ENCODE peak calls at places on chromosomes 16 and 17, in four cellular contexts. One of them, this sample, is unnamed.

GRCh38 chr16:30527635-30528178 is 1.3 kb upstream of the ZNF768 start:
- DNase-seq in esophagus muscularis mucosa: no peak
- DNase-seq in Panc1: no peak
- DNase-seq in sigmoid colon: no peak
- DNase-seq in this sample: no peak

GRCh38 chr17:40646791-40647548 is 648 bp downstream of the SMARCE1 start:
- DNase-seq in Panc1: no peak
- DNase-seq in sigmoid colon: no peak
- DNase-seq in esophagus muscularis mucosa: no peak
- DNase-seq in this sample: no peak

GRCh38 chr16:48997946-48998345 is 283.7 kb downstream of the CBLN1 start:
- DNase-seq in Panc1: no peak
- DNase-seq in sigmoid colon: no peak
- DNase-seq in esophagus muscularis mucosa: no peak
- DNase-seq in this sample: no peak

GRCh38 chr17:21167303-21167702 is 40.5 kb downstream of the DHRS7B start:
- DNase-seq in esophagus muscularis mucosa: no peak
- DNase-seq in sigmoid colon: no peak
- DNase-seq in Panc1: no peak
- DNase-seq in this sample: no peak

GRCh38 chr16:3807425-3808123 is 72.9 kb downstream of the CREBBP start:
- DNase-seq in Panc1: no peak
- DNase-seq in sigmoid colon: no peak
- DNase-seq in esophagus muscularis mucosa: no peak
- DNase-seq in this sample: no peak

GRCh38 chr17:50828508-50829170 is 6.7 kb upstream of the WFIKKN2 start:
- DNase-seq in Panc1: no peak
- DNase-seq in esophagus muscularis mucosa: no peak
- DNase-seq in sigmoid colon: no peak
- DNase-seq in this sample: no peak

GRCh38 chr16:49470550-49470949 is 96.9 kb downstream of the C16orf78 start:
- DNase-seq in esophagus muscularis mucosa: peak; percentile 81
- DNase-seq in Panc1: no peak
- DNase-seq in sigmoid colon: peak; percentile 25
- DNase-seq in this sample: peak; percentile 60

GRCh38 chr16:56424404-56424765 is 960 bp downstream of the AMFR start:
- DNase-seq in esophagus muscularis mucosa: no peak
- DNase-seq in sigmoid colon: no peak
- DNase-seq in Panc1: no peak
- DNase-seq in this sample: no peak

GRCh38 chr16:58280846-58281301 is 14.0 kb downstream of the PRSS54 start:
- DNase-seq in esophagus muscularis mucosa: no peak
- DNase-seq in Panc1: no peak
- DNase-seq in sigmoid colon: no peak
- DNase-seq in this sample: no peak

GRCh38 chr17:40322417-40323315 is 13.7 kb downstream of the RARA start:
- DNase-seq in sigmoid colon: peak; percentile 87
- DNase-seq in Panc1: no peak
- DNase-seq in esophagus muscularis mucosa: no peak
- DNase-seq in this sample: no peak

GRCh38 chr17:15502315-15503112 is 35.1 kb upstream of the CDRT4 start:
- DNase-seq in esophagus muscularis mucosa: peak; percentile 97
- DNase-seq in Panc1: no peak
- DNase-seq in sigmoid colon: peak; percentile 97
- DNase-seq in this sample: no peak

GRCh38 chr17:76732734-76733617 is 4.2 kb downstream of the SRSF2 start:
- DNase-seq in esophagus muscularis mucosa: no peak
- DNase-seq in Panc1: no peak
- DNase-seq in sigmoid colon: no peak
- DNase-seq in this sample: no peak
- TF ChIP-seq POLR2AphosphoS5 in esophagus muscularis mucosa: peak; percentile 12
- TF ChIP-seq POLR2AphosphoS5 in Panc1: peak; percentile 94
- TF ChIP-seq POLR2AphosphoS5 in sigmoid colon: no peak
- TF ChIP-seq POLR2AphosphoS5 in this sample: no peak

GRCh38 chr16:15777533-15778203 is 79.2 kb downstream of the MYH11 start:
- DNase-seq in esophagus muscularis mucosa: no peak
- DNase-seq in sigmoid colon: peak; percentile 64
- DNase-seq in Panc1: peak; percentile 51
- DNase-seq in this sample: no peak
- TF ChIP-seq CTCF in esophagus muscularis mucosa: no peak
- TF ChIP-seq CTCF in sigmoid colon: no peak
- TF ChIP-seq CTCF in Panc1: peak; percentile 97
- TF ChIP-seq CTCF in this sample: no peak

GRCh38 chr17:81396722-81397313 is 1.6 kb downstream of the BAHCC1 start:
- DNase-seq in sigmoid colon: no peak
- DNase-seq in Panc1: no peak
- DNase-seq in esophagus muscularis mucosa: no peak
- DNase-seq in this sample: no peak
- TF ChIP-seq POLR2AphosphoS5 in sigmoid colon: no peak
- TF ChIP-seq POLR2AphosphoS5 in Panc1: no peak
- TF ChIP-seq POLR2AphosphoS5 in esophagus muscularis mucosa: peak; percentile 8
- TF ChIP-seq POLR2AphosphoS5 in this sample: no peak

GRCh38 chr16:67531247-67531646 is 2.6 kb downstream of the RIPOR1 start:
- DNase-seq in Panc1: no peak
- DNase-seq in sigmoid colon: no peak
- DNase-seq in esophagus muscularis mucosa: no peak
- DNase-seq in this sample: peak; percentile 91

GRCh38 chr16:67529639-67530012 is 997 bp downstream of the RIPOR1 start:
- DNase-seq in Panc1: no peak
- DNase-seq in sigmoid colon: no peak
- DNase-seq in esophagus muscularis mucosa: no peak
- DNase-seq in this sample: peak; percentile 87

GRCh38 chr16:67530013-67530939 is 1.6 kb downstream of the RIPOR1 start:
- DNase-seq in Panc1: no peak
- DNase-seq in esophagus muscularis mucosa: no peak
- DNase-seq in sigmoid colon: peak; percentile 92
- DNase-seq in this sample: no peak

GRCh38 chr16:67528222-67528869 is at the start of gene RIPOR1:
- DNase-seq in Panc1: no peak
- DNase-seq in esophagus muscularis mucosa: no peak
- DNase-seq in sigmoid colon: peak; percentile 83
- DNase-seq in this sample: no peak

GRCh38 chr16:67528870-67529638 is 425 bp downstream of the RIPOR1 start:
- DNase-seq in esophagus muscularis mucosa: no peak
- DNase-seq in Panc1: no peak
- DNase-seq in sigmoid colon: no peak
- DNase-seq in this sample: no peak
- TF ChIP-seq CTCF in esophagus muscularis mucosa: no peak
- TF ChIP-seq CTCF in Panc1: no peak
- TF ChIP-seq CTCF in sigmoid colon: no peak
- TF ChIP-seq CTCF in this sample: no peak

GRCh38 chr17:6463616-6464445 is 19.6 kb downstream of the PIMREG start:
- DNase-seq in esophagus muscularis mucosa: no peak
- DNase-seq in Panc1: no peak
- DNase-seq in sigmoid colon: no peak
- DNase-seq in this sample: no peak
- TF ChIP-seq POLR2AphosphoS5 in esophagus muscularis mucosa: no peak
- TF ChIP-seq POLR2AphosphoS5 in Panc1: no peak
- TF ChIP-seq POLR2AphosphoS5 in sigmoid colon: no peak
- TF ChIP-seq POLR2AphosphoS5 in this sample: no peak

GRCh38 chr16:81151648-81152047 is 55.5 kb upstream of the GCSH start:
- DNase-seq in Panc1: no peak
- DNase-seq in sigmoid colon: no peak
- DNase-seq in esophagus muscularis mucosa: no peak
- DNase-seq in this sample: no peak

GRCh38 chr16:81158964-81159363 is 62.8 kb upstream of the GCSH start:
- DNase-seq in Panc1: no peak
- DNase-seq in sigmoid colon: no peak
- DNase-seq in esophagus muscularis mucosa: no peak
- DNase-seq in this sample: no peak

DNA sequence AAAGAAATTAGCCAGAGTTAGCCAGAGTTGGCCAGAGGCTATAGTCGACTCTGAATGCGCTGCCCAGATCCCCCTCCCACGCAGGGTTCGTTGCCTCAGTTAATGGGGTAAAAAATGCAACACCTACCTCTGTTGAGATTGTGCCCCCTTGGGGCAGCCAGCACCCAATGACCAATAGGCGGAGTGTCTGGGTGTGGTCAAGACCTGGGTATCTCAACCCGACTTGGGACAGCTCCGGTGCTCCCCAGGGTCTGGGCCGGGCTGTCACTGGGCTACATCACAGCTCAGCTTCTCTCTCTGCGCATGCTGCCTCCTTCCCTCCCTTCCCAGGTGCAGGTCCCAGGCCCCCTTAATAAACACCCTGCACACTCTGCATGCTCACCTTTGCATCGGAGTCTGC is 59.6 kb upstream of the GCSH start:
- DNase-seq in sigmoid colon: no peak
- DNase-seq in esophagus muscularis mucosa: no peak
- DNase-seq in Panc1: no peak
- DNase-seq in this sample: no peak
- TF ChIP-seq CTCF in sigmoid colon: no peak
- TF ChIP-seq CTCF in esophagus muscularis mucosa: no peak
- TF ChIP-seq CTCF in Panc1: no peak
- TF ChIP-seq CTCF in this sample: no peak

GRCh38 chr16:84043486-84044107 is 1.0 kb upstream of the SLC38A8 start:
- DNase-seq in esophagus muscularis mucosa: no peak
- DNase-seq in sigmoid colon: no peak
- DNase-seq in Panc1: no peak
- DNase-seq in this sample: no peak
- TF ChIP-seq POLR2AphosphoS5 in esophagus muscularis mucosa: no peak
- TF ChIP-seq POLR2AphosphoS5 in sigmoid colon: no peak
- TF ChIP-seq POLR2AphosphoS5 in Panc1: no peak
- TF ChIP-seq POLR2AphosphoS5 in this sample: no peak

GRCh38 chr16:1932050-1933028 is 10.7 kb downstream of the MSRB1 start:
- DNase-seq in Panc1: no peak
- DNase-seq in sigmoid colon: no peak
- DNase-seq in esophagus muscularis mucosa: no peak
- DNase-seq in this sample: no peak
- TF ChIP-seq CTCF in Panc1: peak; percentile 76
- TF ChIP-seq CTCF in sigmoid colon: no peak
- TF ChIP-seq CTCF in esophagus muscularis mucosa: no peak
- TF ChIP-seq CTCF in this sample: no peak

This sample was measured in vagina.